ENCODE peak calls at places on chromosome 21, in four cellular contexts. S is HepG2, Y is IMR-90, G is A549. P is an unnamed sample.
A peak's percentile ranks its signal among the peaks of the same experiment; 100 is the strongest.

GRCh38 chr21:29235714-29236197 is 63.0 kb upstream of the BACH1 start:
- DNase-seq in G (no peak), Y (no peak), S (no peak), P (no peak)

GRCh38 chr21:24115141-24115540 is 1492.1 kb downstream of the MRPL39 start:
- DNase-seq in Y (no peak), S (no peak), G (no peak), P (no peak)

GRCh38 chr21:28215214-28215954 is 777.3 kb downstream of the LTN1 start:
- DNase-seq in S (no peak), G (no peak), Y (peak; percentile 69), P (no peak)

GRCh38 chr21:15171546-15171945 is 106.7 kb upstream of the NRIP1 start:
- DNase-seq in Y (no peak), S (no peak), G (no peak), P (no peak)

GRCh38 chr21:35395728-35396127 is 346.6 kb upstream of the RUNX1 start:
- DNase-seq in Y (peak; percentile 29), S (no peak), G (no peak), P (no peak)

GRCh38 chr21:16071082-16071481 is 341.3 kb downstream of the USP25 start:
- DNase-seq in Y (no peak), S (no peak), G (no peak), P (no peak)

GRCh38 chr21:38380391-38381137 is 117.7 kb downstream of the ERG start:
- DNase-seq in Y (peak; percentile 8), S (no peak), G (peak; percentile 8), P (no peak)

GRCh38 chr21:28884481-28884880 is 108.2 kb downstream of the LTN1 start:
- DNase-seq in Y (peak; percentile 8), G (no peak), S (no peak), P (no peak)

GRCh38 chr21:34603002-34603709 is 11.8 kb downstream of the RCAN1 start:
- DNase-seq in Y (peak; percentile 70), S (peak; percentile 59), G (peak; percentile 27), P (peak; percentile 89)

GRCh38 chr21:33266050-33266783 is at the start of gene IL10RB:
- DNase-seq in Y (peak; percentile 39), G (peak; percentile 64), S (peak; percentile 29), P (peak; percentile 86)

GRCh38 chr21:34020005-34020847 is 53.2 kb upstream of the MRPS6 start:
- DNase-seq in S (peak; percentile 19), Y (no peak), G (no peak), P (no peak)

GRCh38 chr21:8992731-8993174 is 1528.6 kb upstream of the TPTE start:
- DNase-seq in Y (no peak), G (no peak), S (peak; percentile 95), P (no peak)

GRCh38 chr21:18369115-18369514 is 34.5 kb downstream of the TMPRSS15 start:
- DNase-seq in G (no peak), S (peak; percentile 2), Y (no peak), P (no peak)

GRCh38 chr21:40846057-40846456 is 901 bp downstream of the DSCAM start:
- DNase-seq in Y (no peak), G (no peak), S (no peak), P (no peak)

GRCh38 chr21:29217818-29218252 is 80.9 kb upstream of the BACH1 start:
- DNase-seq in S (peak; percentile 17), Y (peak; percentile 99), G (peak; percentile 26), P (no peak)

GRCh38 chr21:18340387-18340942 is 63.1 kb downstream of the TMPRSS15 start:
- DNase-seq in S (no peak), G (no peak), Y (no peak), P (no peak)

GRCh38 chr21:22885079-22885478 is 1886.9 kb downstream of the NCAM2 start:
- DNase-seq in Y (no peak), G (no peak), S (no peak), P (no peak)

GRCh38 chr21:16588433-16588860 is 858.7 kb downstream of the USP25 start:
- DNase-seq in S (no peak), Y (peak; percentile 84), G (peak; percentile 21), P (no peak)

GRCh38 chr21:28473530-28474225 is 519.0 kb downstream of the LTN1 start:
- DNase-seq in S (no peak), G (no peak), Y (peak; percentile 61), P (no peak)

GRCh38 chr21:17709266-17709611 is 96.5 kb upstream of the BTG3 start:
- DNase-seq in S (no peak), G (no peak), Y (no peak), P (no peak)

DNA sequence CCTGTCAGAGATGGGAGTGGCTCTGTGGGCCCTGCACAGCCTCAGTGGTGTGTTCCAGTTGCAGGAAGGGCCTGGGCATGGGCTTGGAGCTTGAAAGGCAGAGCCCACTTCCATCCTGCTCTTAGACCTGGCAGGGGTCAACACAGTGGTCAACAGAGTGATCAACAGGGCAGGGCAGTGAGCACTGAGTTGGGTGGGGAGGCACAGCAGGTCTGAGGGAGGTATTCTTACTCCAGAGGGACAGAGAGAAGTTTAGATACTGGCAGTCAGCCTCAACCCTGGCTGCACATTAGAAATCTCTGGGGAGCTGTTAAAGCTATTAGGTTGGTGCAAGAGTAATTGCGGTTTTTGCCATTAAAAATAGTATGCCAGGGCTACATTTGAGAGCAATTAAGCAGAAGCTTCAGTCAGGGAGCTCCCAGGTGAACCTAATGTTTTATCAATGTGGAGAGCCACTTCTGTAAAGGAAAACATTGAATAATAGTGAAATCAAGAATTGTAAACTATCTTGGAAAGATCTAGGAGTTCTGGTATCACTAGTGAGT is 37.7 kb downstream of the SH3BGR start:
- DNase-seq in Y (no peak), G (no peak), S (no peak), P (no peak)
- TF ChIP-seq RFX5 in Y (no peak), G (no peak), S (no peak), P (no peak)

GRCh38 chr21:37188825-37189224 is 78.3 kb downstream of the VPS26C start:
- DNase-seq in Y (no peak), S (no peak), G (no peak), P (no peak)
- TF ChIP-seq RFX5 in Y (no peak), S (no peak), G (no peak), P (no peak)

DNA sequence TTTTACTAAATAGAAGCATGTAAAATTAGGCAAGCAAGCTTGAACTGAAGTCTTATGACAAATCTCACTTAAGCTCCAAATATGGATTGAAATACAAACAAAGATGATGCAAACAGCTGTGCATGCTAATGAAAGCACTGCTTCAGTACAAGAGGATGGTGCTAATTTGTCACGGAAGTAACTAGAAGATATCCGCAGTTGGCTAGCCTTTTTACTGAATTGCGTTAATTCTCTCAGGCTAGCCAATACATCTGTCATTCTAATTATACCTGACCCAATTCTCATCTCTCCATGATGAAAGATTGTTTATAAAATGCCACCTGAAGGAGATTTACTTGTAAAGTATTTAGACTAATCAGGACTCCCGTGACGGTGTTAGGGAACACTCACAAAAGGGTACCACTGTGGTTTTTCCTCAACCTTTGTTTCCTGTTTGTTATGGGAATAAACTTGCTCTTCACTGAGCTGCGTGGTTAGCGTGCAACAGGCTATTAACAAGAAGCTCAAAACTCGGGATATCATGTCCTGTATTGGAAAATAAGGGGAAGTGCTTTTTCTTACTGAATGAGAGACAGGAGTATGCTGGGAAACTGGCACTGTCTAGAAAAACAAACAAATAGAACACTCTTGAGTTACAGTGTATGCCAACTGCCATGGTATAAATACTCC is 162.5 kb downstream of the APP start:
- DNase-seq in S (no peak), G (no peak), Y (peak; percentile 24), P (no peak)
- TF ChIP-seq RFX5 in S (no peak), G (no peak), Y (no peak), P (no peak)

DNA sequence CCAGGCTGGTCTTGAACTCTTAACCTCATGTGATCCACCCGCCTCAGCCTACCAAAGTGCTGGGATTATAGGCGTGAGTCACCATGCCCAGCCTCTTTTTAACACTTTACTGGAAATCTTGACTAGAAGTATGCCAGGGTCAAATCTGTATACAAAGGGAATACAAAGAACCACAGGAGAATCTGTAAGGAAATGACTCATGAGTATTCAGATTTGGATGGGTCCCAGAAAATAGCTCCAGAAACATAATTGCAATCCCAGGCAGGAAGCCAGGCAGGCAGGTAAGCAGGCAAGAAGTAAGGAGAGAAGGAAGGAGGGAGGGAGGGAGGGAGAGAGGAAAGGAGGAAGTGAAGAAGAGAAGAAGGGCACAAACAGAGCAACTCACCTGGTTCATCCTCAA is 22.8 kb upstream of the TIAM1 start:
- DNase-seq in Y (peak; percentile 86), G (no peak), S (no peak), P (no peak)
- TF ChIP-seq RFX5 in Y (no peak), G (no peak), S (no peak), P (no peak)

DNA sequence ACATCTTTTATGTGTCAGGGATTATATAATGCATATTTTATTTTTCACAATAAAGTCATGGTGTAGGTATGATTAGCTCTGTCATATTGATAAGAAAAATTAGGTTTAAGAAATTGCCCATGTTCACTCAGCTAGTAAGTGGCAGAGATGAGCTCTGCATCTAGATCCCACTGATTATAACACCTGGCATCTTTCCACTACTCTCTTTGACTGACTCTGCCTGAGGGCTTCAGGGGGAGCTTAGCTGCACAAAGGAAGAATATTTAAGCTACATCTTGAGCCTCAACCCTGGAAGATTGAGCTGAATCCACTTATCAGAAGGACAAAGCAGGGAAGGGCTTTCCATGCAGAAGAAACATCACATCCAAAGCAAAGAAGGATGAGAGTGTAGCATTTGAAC is 190.4 kb downstream of the MIS18A start:
- DNase-seq in S (no peak), Y (no peak), G (no peak), P (no peak)
- TF ChIP-seq RFX5 in S (no peak), Y (no peak), G (no peak), P (no peak)

GRCh38 chr21:46078984-46079356 is 18.9 kb upstream of the COL6A2 start:
- DNase-seq in Y (no peak), G (no peak), S (no peak), P (no peak)
- TF ChIP-seq RFX5 in Y (no peak), G (no peak), S (no peak), P (no peak)

DNA sequence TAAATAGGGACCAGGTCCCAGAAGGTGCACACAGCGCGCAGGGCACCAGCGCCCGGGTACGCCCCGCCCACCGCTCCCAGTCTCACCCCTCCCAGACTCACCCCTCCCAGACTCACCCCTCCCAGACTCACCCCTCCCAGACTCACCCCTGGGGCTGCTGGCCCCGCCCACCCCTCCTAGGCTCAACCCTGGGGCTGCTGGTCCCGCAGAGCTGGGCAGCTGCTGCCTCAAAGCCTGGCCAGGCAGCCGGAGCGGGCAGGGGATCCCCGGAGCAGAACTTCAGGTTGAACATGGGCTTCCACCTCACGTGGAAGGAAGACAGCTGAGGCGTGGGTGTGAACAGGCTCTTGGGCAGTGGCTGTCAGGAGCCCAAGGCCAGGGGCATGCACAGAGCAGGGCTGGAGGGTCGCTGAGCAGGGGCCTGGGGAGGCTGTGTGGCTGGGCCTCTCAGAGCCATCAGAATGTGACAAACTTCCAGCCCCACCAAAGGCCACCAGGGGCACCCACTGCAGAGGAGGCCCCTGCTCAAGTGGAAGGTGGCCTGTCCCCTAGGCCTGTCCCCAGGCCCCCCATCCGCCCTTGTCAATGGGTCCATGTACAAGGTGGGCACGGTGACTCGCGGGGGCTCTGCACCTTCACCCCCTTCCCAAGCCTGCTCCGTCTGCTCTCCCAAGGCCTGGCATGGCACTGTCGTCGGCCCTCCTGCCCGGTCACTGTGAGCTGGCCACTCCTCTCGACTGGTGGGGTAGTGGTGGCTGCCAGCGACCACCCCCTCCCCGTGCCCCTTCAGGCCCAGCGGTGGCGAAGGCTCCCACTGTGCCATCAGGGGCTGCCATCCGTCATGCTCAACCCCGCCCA is 20.4 kb upstream of the SUMO3 start:
- DNase-seq in S (no peak), Y (no peak), G (no peak), P (no peak)
- TF ChIP-seq RFX5 in S (no peak), Y (no peak), G (no peak), P (no peak)

DNA sequence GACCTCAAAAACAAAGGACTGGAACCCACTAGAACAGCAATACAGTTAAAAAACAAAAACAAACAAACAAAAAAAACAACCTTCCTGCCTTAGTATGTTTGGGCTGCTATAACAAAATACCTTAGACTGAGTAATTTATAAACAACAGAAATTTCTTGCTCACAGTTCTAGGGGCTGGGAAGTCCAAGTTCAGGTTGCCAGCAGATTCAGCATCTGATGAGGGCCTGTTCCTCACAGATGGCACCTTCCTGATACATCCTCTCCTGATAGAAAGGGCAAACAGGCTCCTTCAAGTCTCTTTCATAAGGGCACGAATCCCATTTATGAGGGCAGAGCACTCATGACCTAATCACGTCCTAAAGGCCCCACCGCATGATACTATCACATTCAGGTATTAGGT is 55.9 kb downstream of the TIAM1 start:
- DNase-seq in S (no peak), Y (no peak), G (no peak), P (no peak)
- TF ChIP-seq RFX5 in S (no peak), Y (no peak), G (no peak), P (no peak)

P was measured in H1.